ENCODE peak calls at places on chromosomes 12 and 14, in four cellular contexts. C, B, M and X are unnamed samples.

GRCh38 chr14:53149656-53150319 is 3.3 kb downstream of the DDHD1 start:
- DNase-seq in M (no peak), B (no peak), C (no peak), X (no peak)

GRCh38 chr12:123126294-123127144 is 24.4 kb downstream of the PITPNM2 start:
- DNase-seq in M (peak), C (peak), B (no peak), X (peak)

GRCh38 chr12:44317651-44318126 is 481.8 kb downstream of the TMEM117 start:
- DNase-seq in M (peak), C (peak), B (no peak), X (no peak)

GRCh38 chr12:86081798-86082197 is 174.4 kb downstream of the MGAT4C start:
- DNase-seq in B (no peak), C (no peak), M (no peak), X (no peak)

GRCh38 chr14:53156238-53156637 is 3.1 kb upstream of the DDHD1 start:
- DNase-seq in B (no peak), C (no peak), M (no peak), X (no peak)

GRCh38 chr14:101101456-101102056 is 198.0 kb upstream of the RTL1 start:
- DNase-seq in C (no peak), B (no peak), M (no peak), X (no peak)

GRCh38 chr14:32726516-32726915 is 212.2 kb upstream of the NPAS3 start:
- DNase-seq in M (no peak), C (no peak), B (no peak), X (no peak)

GRCh38 chr12:117125275-117125613 is 26.0 kb upstream of the TESC start:
- DNase-seq in B (no peak), M (no peak), C (no peak), X (no peak)

GRCh38 chr12:104656921-104657320 is 200.2 kb downstream of the CHST11 start:
- DNase-seq in C (no peak), M (no peak), B (no peak), X (no peak)

GRCh38 chr12:27261866-27262265 is 17.8 kb downstream of the STK38L start:
- DNase-seq in M (no peak), C (no peak), B (no peak), X (no peak)

GRCh38 chr12:118455327-118455726 is 79.0 kb downstream of the SUDS3 start:
- DNase-seq in C (no peak), M (no peak), B (no peak), X (no peak)

GRCh38 chr14:54781936-54782802 is 120.5 kb downstream of the GCH1 start:
- DNase-seq in B (no peak), M (no peak), C (no peak), X (no peak)

GRCh38 chr12:124449623-124450375 is 117.6 kb downstream of the NCOR2 start:
- DNase-seq in M (no peak), B (no peak), C (no peak), X (no peak)

GRCh38 chr14:37230551-37231194 is 32.9 kb downstream of the MIPOL1 start:
- DNase-seq in B (no peak), M (peak), C (peak), X (peak)